ENCODE peak calls at places on chromosomes 11 and 22, in six cellular contexts. G, I, V, Q, L and F are unnamed samples.

GRCh38 chr11:10109836-10110235 is 184.2 kb downstream of the SBF2 start:
- DNase-seq in I (peak; percentile 93), Q (no peak), L (no peak), G (no peak), V (no peak), F (no peak)

GRCh38 chr11:65774525-65775306 is 6.1 kb downstream of the AP5B1 start:
- DNase-seq in Q (no peak), G (no peak), V (no peak), I (no peak), L (no peak), F (no peak)

GRCh38 chr11:115504279-115505158 is at the start of gene CADM1:
- DNase-seq in L (peak; percentile 99), G (peak; percentile 67), I (peak; percentile 90), Q (peak; percentile 92), V (peak; percentile 96), F (peak; percentile 67)

GRCh38 chr22:27507935-27508504 is 293.5 kb downstream of the MN1 start:
- DNase-seq in I (no peak), G (no peak), L (no peak), V (no peak), Q (no peak), F (no peak)

GRCh38 chr11:119419834-119420492 is 3.0 kb downstream of the THY1 start:
- DNase-seq in L (no peak), I (no peak), Q (no peak), G (no peak), V (no peak), F (no peak)

GRCh38 chr22:22820626-22821025 is 67.0 kb upstream of the IGLL5 start:
- DNase-seq in V (no peak), G (no peak), L (no peak), Q (no peak), I (no peak), F (no peak)

GRCh38 chr11:118892515-118892914 is 8.8 kb downstream of the CXCR5 start:
- DNase-seq in G (peak; percentile 53), I (no peak), Q (no peak), V (peak; percentile 85), L (no peak), F (no peak)

GRCh38 chr11:68567553-68567952 is 107.0 kb downstream of the PPP6R3 start:
- DNase-seq in Q (no peak), L (no peak), V (no peak), G (no peak), I (no peak), F (no peak)

GRCh38 chr11:71478216-71478840 is 25.3 kb downstream of the NADSYN1 start:
- DNase-seq in Q (no peak), L (no peak), V (no peak), G (no peak), I (no peak), F (no peak)

GRCh38 chr22:33352768-33353167 is 294.6 kb upstream of the SYN3 start:
- DNase-seq in V (no peak), Q (no peak), L (no peak), I (no peak), G (no peak), F (no peak)

GRCh38 chr11:72072348-72072747 is 8.0 kb downstream of the NUMA1 start:
- DNase-seq in I (peak; percentile 71), V (no peak), L (no peak), G (no peak), Q (no peak), F (no peak)

GRCh38 chr22:17172172-17172833 is 13.2 kb upstream of the HDHD5 start:
- DNase-seq in G (no peak), Q (peak; percentile 34), V (peak; percentile 44), I (no peak), L (no peak), F (no peak)

GRCh38 chr11:13126430-13126829 is 117.3 kb downstream of the RASSF10 start:
- DNase-seq in Q (no peak), V (no peak), I (peak; percentile 97), L (no peak), G (no peak), F (no peak)

GRCh38 chr11:128660957-128661356 is 32.9 kb upstream of the FLI1 start:
- DNase-seq in G (no peak), Q (no peak), I (no peak), L (no peak), V (no peak), F (no peak)

GRCh38 chr11:8671242-8671641 is 11.2 kb downstream of the TRIM66 start:
- DNase-seq in I (peak; percentile 95), V (peak; percentile 30), Q (peak; percentile 47), G (no peak), L (no peak), F (no peak)

GRCh38 chr22:27115816-27116256 is 458.4 kb downstream of the MIAT start:
- DNase-seq in I (no peak), L (no peak), V (peak; percentile 61), Q (no peak), G (no peak), F (no peak)

GRCh38 chr11:63770763-63771162 is 2.2 kb upstream of the ZFTA start:
- DNase-seq in Q (no peak), G (no peak), L (no peak), I (no peak), V (no peak), F (no peak)

GRCh38 chr11:33515347-33515746 is 185.3 kb downstream of the C11orf91 start:
- DNase-seq in I (no peak), V (no peak), G (no peak), L (no peak), Q (peak; percentile 47), F (no peak)

GRCh38 chr11:62850911-62851806 is 11.8 kb upstream of the WDR74 start:
- DNase-seq in L (peak; percentile 27), I (no peak), G (no peak), Q (no peak), V (no peak), F (no peak)

GRCh38 chr22:38614331-38615122 is 41.7 kb downstream of the FAM227A start:
- DNase-seq in G (no peak), V (no peak), I (no peak), L (no peak), Q (no peak), F (no peak)

GRCh38 chr11:68480193-68480592 is 19.6 kb downstream of the PPP6R3 start:
- DNase-seq in V (no peak), I (no peak), L (no peak), G (no peak), Q (no peak), F (no peak)

GRCh38 chr11:75024068-75024449 is 35.3 kb downstream of the NEU3 start:
- DNase-seq in G (no peak), L (no peak), Q (no peak), V (no peak), I (no peak), F (no peak)

GRCh38 chr11:26323837-26324236 is 8.1 kb upstream of the ANO3 start:
- DNase-seq in G (no peak), I (no peak), Q (no peak), L (no peak), V (no peak), F (no peak)

GRCh38 chr11:34644669-34645406 is 23.9 kb downstream of the EHF start:
- DNase-seq in L (no peak), Q (no peak), V (no peak), I (peak; percentile 93), G (no peak), F (no peak)

GRCh38 chr22:22813126-22814075 is 74.2 kb upstream of the IGLL5 start:
- DNase-seq in V (no peak), G (no peak), L (no peak), Q (no peak), I (no peak), F (no peak)

GRCh38 chr11:103923473-103923931 is 112.9 kb upstream of the DDI1 start:
- DNase-seq in I (no peak), L (no peak), V (no peak), Q (no peak), G (no peak), F (no peak)

GRCh38 chr11:117884994-117885393 is 8.5 kb upstream of the FXYD6 start:
- DNase-seq in I (peak; percentile 56), Q (no peak), V (no peak), L (peak; percentile 38), G (no peak), F (no peak)

DNA sequence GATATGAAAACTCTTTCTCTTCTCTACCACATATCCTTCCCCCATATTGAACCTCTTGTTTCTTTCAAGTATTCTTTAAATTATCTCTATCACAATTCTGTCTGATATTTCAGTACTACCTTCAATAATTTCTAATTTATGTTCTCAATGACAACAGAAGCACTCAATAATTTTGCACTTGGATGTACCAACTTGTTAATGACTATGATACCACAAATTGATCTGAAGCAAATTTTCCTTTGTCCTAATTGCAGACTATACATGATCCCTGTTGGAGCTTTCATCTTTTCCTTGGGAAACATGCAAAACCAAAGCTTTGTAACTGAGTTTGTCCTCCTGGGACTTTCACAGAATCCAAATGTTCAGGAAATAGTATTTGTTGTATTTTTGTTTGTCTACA is at the start of gene OR4C15:
- DNase-seq in Q (no peak), L (no peak), G (no peak), V (no peak), I (no peak), F (no peak)
- H3K9me3 ChIP-seq in Q (no peaks in the 10 kb centered on the region), L (no peaks in the 10 kb centered on the region), G (peaks cover 4% of the 10 kb centered on the region), V (no peaks in the 10 kb centered on the region), I (no peaks in the 10 kb centered on the region), F (no peaks in the 10 kb centered on the region)

GRCh38 chr11:60372767-60373166 is 5.6 kb upstream of the MS4A7 start:
- DNase-seq in I (no peak), V (no peak), G (no peak), Q (no peak), L (no peak), F (no peak)

GRCh38 chr11:60376601-60377000 is 1.7 kb upstream of the MS4A7 start:
- DNase-seq in V (no peak), I (no peak), Q (no peak), L (no peak), G (no peak), F (no peak)

GRCh38 chr11:60371854-60372253 is 6.5 kb upstream of the MS4A7 start:
- DNase-seq in Q (no peak), V (no peak), G (no peak), I (no peak), L (no peak), F (no peak)

GRCh38 chr11:60378359-60378758 is at the start of gene MS4A7:
- DNase-seq in Q (peak; percentile 25), V (peak; percentile 21), G (no peak), L (no peak), I (no peak), F (no peak)

GRCh38 chr11:60377737-60378136 is 595 bp upstream of the MS4A7 start:
- DNase-seq in G (no peak), Q (peak; percentile 31), I (no peak), L (no peak), V (peak; percentile 23), F (no peak)
- H3K9me3 ChIP-seq in G (no peaks in the 10 kb centered on the region), Q (no peaks in the 10 kb centered on the region), I (no peaks in the 10 kb centered on the region), L (no peaks in the 10 kb centered on the region), V (no peaks in the 10 kb centered on the region), F (no peaks in the 10 kb centered on the region)

DNA sequence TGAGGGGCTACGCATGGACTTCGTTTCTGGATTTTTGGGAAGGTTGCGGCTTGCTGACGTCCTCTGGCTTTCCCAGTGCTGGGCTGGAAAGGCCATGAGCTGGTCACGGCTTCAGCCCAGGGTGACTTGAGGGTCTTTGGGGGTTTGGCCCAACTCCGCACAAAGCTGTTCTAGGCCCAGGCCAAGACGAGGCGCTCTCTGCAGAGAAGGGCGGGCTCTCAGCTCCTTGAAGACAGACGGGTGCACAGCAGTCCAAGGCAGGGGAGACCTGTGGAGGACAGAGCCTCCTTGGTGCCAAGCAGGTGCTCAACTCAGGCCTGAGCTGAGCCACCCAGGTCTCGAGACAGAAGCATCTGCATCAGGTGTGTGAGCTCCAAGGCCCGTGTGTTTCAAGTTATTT is 1003.7 kb downstream of the BRD1 start:
- DNase-seq in Q (no peak), I (no peak), L (no peak), G (no peak), V (no peak), F (no peak)
- H3K9me3 ChIP-seq in Q (no peaks in the 10 kb centered on the region), I (no peaks in the 10 kb centered on the region), L (no peaks in the 10 kb centered on the region), G (no peaks in the 10 kb centered on the region), V (no peaks in the 10 kb centered on the region), F (no peaks in the 10 kb centered on the region)

GRCh38 chr11:97684486-97685439 is 1295.0 kb downstream of the JRKL start:
- DNase-seq in Q (no peak), I (no peak), L (peak; percentile 54), V (no peak), G (no peak), F (no peak)
- H3K9me3 ChIP-seq in Q (no peaks in the 10 kb centered on the region), I (no peaks in the 10 kb centered on the region), L (no peaks in the 10 kb centered on the region), V (no peaks in the 10 kb centered on the region), G (peaks cover 3% of the 10 kb centered on the region), F (no peaks in the 10 kb centered on the region)